ENCODE peak calls at places on chromosomes 3 and 15, in five cellular contexts. S is dorsolateral prefrontal cortex; A is NCI-H524 treated with DMSO at 0.1 percent for 48 hours; O is hypothalamus; F is stimulated activated CD4-positive, alpha-beta T cell treated with anti-CD3 and anti-CD28 coated beads, Interleukin-12 subunit alpha, Interleukin-12 subunit beta, amount 100 ng/mL, for 4 hours. J is an unnamed sample.

GRCh38 chr15:29093696-29094343 is 175.8 kb downstream of the NSMCE3 start:
- DNase-seq in S (no peak), A (no peak), O (no peak), F (no peak), J (no peak)

GRCh38 chr15:70286110-70286806 is 188.5 kb upstream of the TLE3 start:
- DNase-seq in S (no peak), A (no peak), O (no peak), F (no peak), J (no peak)

GRCh38 chr3:59809750-59810444 is 760.1 kb upstream of the CFAP20DC start:
- DNase-seq in S (no peak), A (peak), O (no peak), F (no peak), J (no peak)

GRCh38 chr3:55013145-55013544 is 85.3 kb upstream of the LRTM1 start:
- DNase-seq in S (no peak), A (no peak), O (no peak), F (no peak), J (no peak)

GRCh38 chr15:51727141-51727897 is 10.1 kb downstream of the LYSMD2 start:
- DNase-seq in S (no peak), A (no peak), O (no peak), F (no peak), J (no peak)

GRCh38 chr3:45002680-45003079 is 23.4 kb upstream of the CLEC3B start:
- DNase-seq in S (no peak), A (no peak), O (no peak), F (no peak), J (no peak)

GRCh38 chr3:107674371-107674770 is 151.6 kb downstream of the BBX start:
- DNase-seq in S (no peak), A (no peak), O (no peak), F (no peak), J (peak)

GRCh38 chr3:177438596-177439220 is 241.4 kb upstream of the TBL1XR1 start:
- DNase-seq in S (no peak), A (no peak), O (no peak), F (no peak), J (no peak)

GRCh38 chr15:80559320-80559693 is 135.8 kb upstream of the ABHD17C start:
- DNase-seq in S (no peak), A (no peak), O (no peak), F (no peak), J (no peak)

GRCh38 chr3:149990423-149990953 is 19.8 kb upstream of the PFN2 start:
- DNase-seq in S (no peak), A (no peak), O (no peak), F (no peak), J (no peak)

GRCh38 chr15:83695901-83696425 is 42.0 kb downstream of the ADAMTSL3 start:
- DNase-seq in S (no peak), A (no peak), O (no peak), F (no peak), J (no peak)

GRCh38 chr3:123116116-123116515 is 49.3 kb downstream of the PDIA5 start:
- DNase-seq in S (no peak), A (no peak), O (no peak), F (no peak), J (peak)

GRCh38 chr3:129992781-129993180 is 18.3 kb downstream of the TRH start:
- DNase-seq in S (no peak), A (no peak), O (no peak), F (no peak), J (no peak)

GRCh38 chr3:150180349-150180748 is 209.7 kb upstream of the PFN2 start:
- DNase-seq in S (no peak), A (no peak), O (no peak), F (no peak), J (no peak)

J was measured in posterior cingulate gyrus.